ENCODE peak calls at places on chromosome 13, in ten cellular contexts. Q is esophagus squamous epithelium; B is HS-5; U is ELF-1; T is COLO829; M is sigmoid colon; K is activated CD4-positive, alpha-beta T cell treated with anti-CD3 and anti-CD28 coated beads, Interleukin-2, amount 10 ng/mL, durations not matched to agents 7 days and 5 days; J is cardiac fibroblast; S is AG08396; G is body of pancreas. O is an unnamed sample.

GRCh38 chr13:101706651-101707050 is 254.2 kb downstream of the ITGBL1 start:
- DNase-seq in B (peak), Q (no peak), M (no peak), K (peak), G (no peak), J (peak), U (no peak), S (peak), T (no peak), O (no peak)

GRCh38 chr13:40613192-40613818 is 53.1 kb downstream of the FOXO1 start:
- DNase-seq in G (peak), M (peak), B (no peak), S (no peak), T (no peak), K (peak), Q (no peak), J (no peak), U (no peak), O (peak)

GRCh38 chr13:34156841-34157365 is 339.0 kb downstream of the RFC3 start:
- DNase-seq in T (peak), S (peak), Q (no peak), U (peak), M (peak), J (peak), B (peak), K (peak), G (peak), O (no peak)

GRCh38 chr13:76846363-76846762 is 39.8 kb downstream of the KCTD12 start:
- DNase-seq in K (no peak), G (no peak), T (no peak), Q (no peak), U (no peak), J (no peak), B (no peak), S (no peak), M (no peak), O (no peak)

GRCh38 chr13:40916207-40916998 is 102.7 kb downstream of the ELF1 start:
- DNase-seq in Q (no peak), T (no peak), S (no peak), K (no peak), G (no peak), J (no peak), U (no peak), B (no peak), M (no peak), O (no peak)

GRCh38 chr13:110423689-110424302 is 116.7 kb downstream of the COL4A2 start:
- DNase-seq in M (no peak), B (no peak), T (no peak), S (no peak), Q (no peak), U (no peak), J (no peak), K (no peak), G (peak), O (no peak)

GRCh38 chr13:27619711-27620376 is 485 bp downstream of the LNX2 start:
- DNase-seq in M (peak), T (no peak), G (no peak), J (peak), U (peak), S (peak), K (peak), B (no peak), Q (no peak), O (peak)

GRCh38 chr13:98784666-98785065 is 32.2 kb upstream of the SLC15A1 start:
- DNase-seq in M (no peak), K (no peak), B (no peak), J (no peak), U (no peak), Q (no peak), T (no peak), G (no peak), S (no peak), O (no peak)

GRCh38 chr13:30529085-30529815 is 63.5 kb upstream of the HMGB1 start:
- DNase-seq in J (no peak), B (no peak), U (no peak), K (no peak), M (no peak), Q (no peak), S (no peak), T (no peak), G (no peak), O (no peak)

GRCh38 chr13:32267836-32268439 is 47.2 kb downstream of the ZAR1L start:
- DNase-seq in Q (no peak), B (no peak), K (peak), U (peak), G (peak), S (no peak), J (peak), M (no peak), T (no peak), O (peak)

GRCh38 chr13:73578251-73578875 is 519.6 kb downstream of the KLF5 start:
- DNase-seq in M (no peak), Q (no peak), G (no peak), K (no peak), B (no peak), T (peak), S (peak), U (no peak), J (peak), O (no peak)

GRCh38 chr13:112572408-112572807 is 15.5 kb downstream of the TUBGCP3 start:
- DNase-seq in M (no peak), J (no peak), T (no peak), K (no peak), B (no peak), U (no peak), S (no peak), Q (no peak), G (no peak), O (no peak)

GRCh38 chr13:90545070-90545840 is 802.2 kb upstream of the MIR17HG start:
- DNase-seq in G (peak), M (no peak), S (no peak), B (no peak), K (no peak), T (no peak), U (no peak), J (peak), Q (no peak), O (no peak)

GRCh38 chr13:98468352-98468751 is 108.6 kb downstream of the STK24 start:
- DNase-seq in K (no peak), U (no peak), Q (no peak), B (no peak), J (no peak), S (no peak), M (no peak), T (no peak), G (peak), O (no peak)

GRCh38 chr13:74464656-74465055 is 330.5 kb upstream of the KLF12 start:
- DNase-seq in J (peak), T (no peak), U (no peak), G (no peak), K (no peak), B (no peak), M (no peak), S (no peak), Q (no peak), O (no peak)

GRCh38 chr13:39311619-39312018 is 273.4 kb downstream of the NHLRC3 start:
- DNase-seq in K (no peak), M (no peak), T (no peak), G (no peak), B (no peak), J (peak), Q (no peak), U (no peak), S (peak), O (no peak)

GRCh38 chr13:19759669-19760068 is 23.1 kb downstream of the PSPC1 start:
- DNase-seq in S (no peak), G (no peak), T (no peak), B (no peak), J (no peak), M (no peak), Q (no peak), U (no peak), K (no peak), O (no peak)

GRCh38 chr13:42836930-42837329 is 55.5 kb downstream of the FAM216B start:
- DNase-seq in S (no peak), B (no peak), U (peak), M (no peak), Q (no peak), G (peak), T (no peak), K (no peak), J (peak), O (no peak)

GRCh38 chr13:70723732-70724131 is 615.5 kb upstream of the KLHL1 start:
- DNase-seq in B (no peak), T (peak), Q (no peak), M (no peak), U (no peak), G (no peak), J (no peak), K (no peak), S (no peak), O (no peak)

GRCh38 chr13:106391271-106391670 is 144.2 kb downstream of the EFNB2 start:
- DNase-seq in S (no peak), U (no peak), T (no peak), B (no peak), K (no peak), J (no peak), G (no peak), Q (no peak), M (no peak), O (no peak)

O was measured in T follicular helper cell.